ENCODE peak calls at places on chromosomes 16 and 17, in nine cellular contexts. X is testis, Y is AG10803, E is foreskin fibroblast, A is GM12865, F is fibroblast of lung, L is tibial artery, D is A549, Z is hepatocyte. C is an unnamed sample.
A peak's percentile ranks its signal among the peaks of the same experiment; 100 is the strongest.

GRCh38 chr17:52148969-52149351 is 9.6 kb downstream of the CA10 start:
- DNase-seq in X (no peak), Y (no peak), E (no peak), A (no peak), F (no peak), L (no peak), D (no peak), Z (no peak), C (no peak)

GRCh38 chr17:8470447-8471047 is 34.9 kb downstream of the NDEL1 start:
- DNase-seq in X (peak; percentile 93), Y (no peak), E (no peak), A (no peak), F (no peak), L (no peak), D (no peak), Z (no peak), C (no peak)

GRCh38 chr17:40068129-40068581 is 5.4 kb downstream of the THRA start:
- DNase-seq in X (no peak), Y (no peak), E (peak; percentile 52), A (no peak), F (no peak), L (no peak), D (no peak), Z (no peak), C (no peak)

GRCh38 chr16:19005561-19006445 is 22.1 kb downstream of the TMC7 start:
- DNase-seq in X (no peak), Y (peak; percentile 10), E (peak; percentile 62), A (no peak), F (peak; percentile 6), L (peak; percentile 23), D (peak; percentile 76), Z (no peak), C (no peak)

GRCh38 chr16:10983175-10983558 is 38.8 kb downstream of the CLEC16A start:
- DNase-seq in X (no peak), Y (no peak), E (no peak), A (peak; percentile 38), F (no peak), L (no peak), D (no peak), Z (no peak), C (no peak)

GRCh38 chr17:71438631-71439146 is 682.1 kb upstream of the SOX9 start:
- DNase-seq in X (no peak), Y (peak; percentile 93), E (peak; percentile 95), A (no peak), F (peak; percentile 97), L (peak; percentile 18), D (peak; percentile 84), Z (peak; percentile 77), C (no peak)

GRCh38 chr17:68603027-68603426 is 1.9 kb upstream of the FAM20A start:
- DNase-seq in X (no peak), Y (no peak), E (no peak), A (no peak), F (no peak), L (peak; percentile 57), D (no peak), Z (no peak), C (no peak)

GRCh38 chr17:57424273-57424672 is 167.9 kb downstream of the MSI2 start:
- DNase-seq in X (no peak), Y (no peak), E (no peak), A (no peak), F (no peak), L (no peak), D (no peak), Z (no peak), C (no peak)

GRCh38 chr17:80137131-80137530 is 9.8 kb downstream of the EIF4A3 start:
- DNase-seq in X (no peak), Y (no peak), E (no peak), A (no peak), F (no peak), L (no peak), D (no peak), Z (no peak), C (no peak)

GRCh38 chr17:3959295-3959899 is 4.8 kb downstream of the ATP2A3 start:
- DNase-seq in X (no peak), Y (peak; percentile 9), E (peak; percentile 78), A (no peak), F (peak; percentile 76), L (no peak), D (peak; percentile 76), Z (peak; percentile 78), C (no peak)

GRCh38 chr17:42472709-42473521 is 14.2 kb downstream of the ATP6V0A1 start:
- DNase-seq in X (no peak), Y (peak; percentile 97), E (peak; percentile 91), A (no peak), F (peak; percentile 78), L (no peak), D (peak; percentile 45), Z (peak; percentile 16), C (no peak)

GRCh38 chr17:55089955-55090573 is 121.5 kb downstream of the STXBP4 start:
- DNase-seq in X (no peak), Y (no peak), E (peak; percentile 29), A (peak; percentile 90), F (peak; percentile 31), L (no peak), D (peak; percentile 64), Z (no peak), C (peak; percentile 36)

GRCh38 chr16:72908362-72908838 is 139.5 kb downstream of the ZFHX3 start:
- DNase-seq in X (no peak), Y (no peak), E (no peak), A (no peak), F (no peak), L (no peak), D (no peak), Z (no peak), C (no peak)

GRCh38 chr17:31404028-31404949 is 12.8 kb downstream of the RAB11FIP4 start:
- DNase-seq in X (no peak), Y (no peak), E (no peak), A (no peak), F (no peak), L (no peak), D (no peak), Z (no peak), C (peak; percentile 26)

GRCh38 chr16:11152205-11152604 is 103.8 kb downstream of the SOCS1 start:
- DNase-seq in X (no peak), Y (no peak), E (no peak), A (no peak), F (no peak), L (no peak), D (no peak), Z (no peak), C (no peak)

GRCh38 chr16:80931661-80931984 is 75.1 kb downstream of the CMC2 start:
- DNase-seq in X (no peak), Y (no peak), E (no peak), A (no peak), F (no peak), L (no peak), D (no peak), Z (no peak), C (no peak)

GRCh38 chr16:78024159-78024558 is 1.8 kb downstream of the CLEC3A start:
- DNase-seq in X (no peak), Y (no peak), E (no peak), A (no peak), F (no peak), L (no peak), D (no peak), Z (no peak), C (no peak)

GRCh38 chr16:81204794-81205680 is 33.5 kb upstream of the BCO1 start:
- DNase-seq in X (peak; percentile 29), Y (peak; percentile 61), E (peak; percentile 86), A (peak; percentile 53), F (peak; percentile 72), L (no peak), D (peak; percentile 61), Z (peak; percentile 80), C (peak; percentile 73)

GRCh38 chr17:11239379-11239970 is 1.5 kb upstream of the SHISA6 start:
- DNase-seq in X (peak; percentile 27), Y (no peak), E (no peak), A (no peak), F (no peak), L (no peak), D (no peak), Z (no peak), C (no peak)
- TF ChIP-seq CTCF in X (no peak), Y (no peak), E (no peak), A (no peak), F (no peak), L (no peak), D (no peak), Z (no peak), C (no peak)

DNA sequence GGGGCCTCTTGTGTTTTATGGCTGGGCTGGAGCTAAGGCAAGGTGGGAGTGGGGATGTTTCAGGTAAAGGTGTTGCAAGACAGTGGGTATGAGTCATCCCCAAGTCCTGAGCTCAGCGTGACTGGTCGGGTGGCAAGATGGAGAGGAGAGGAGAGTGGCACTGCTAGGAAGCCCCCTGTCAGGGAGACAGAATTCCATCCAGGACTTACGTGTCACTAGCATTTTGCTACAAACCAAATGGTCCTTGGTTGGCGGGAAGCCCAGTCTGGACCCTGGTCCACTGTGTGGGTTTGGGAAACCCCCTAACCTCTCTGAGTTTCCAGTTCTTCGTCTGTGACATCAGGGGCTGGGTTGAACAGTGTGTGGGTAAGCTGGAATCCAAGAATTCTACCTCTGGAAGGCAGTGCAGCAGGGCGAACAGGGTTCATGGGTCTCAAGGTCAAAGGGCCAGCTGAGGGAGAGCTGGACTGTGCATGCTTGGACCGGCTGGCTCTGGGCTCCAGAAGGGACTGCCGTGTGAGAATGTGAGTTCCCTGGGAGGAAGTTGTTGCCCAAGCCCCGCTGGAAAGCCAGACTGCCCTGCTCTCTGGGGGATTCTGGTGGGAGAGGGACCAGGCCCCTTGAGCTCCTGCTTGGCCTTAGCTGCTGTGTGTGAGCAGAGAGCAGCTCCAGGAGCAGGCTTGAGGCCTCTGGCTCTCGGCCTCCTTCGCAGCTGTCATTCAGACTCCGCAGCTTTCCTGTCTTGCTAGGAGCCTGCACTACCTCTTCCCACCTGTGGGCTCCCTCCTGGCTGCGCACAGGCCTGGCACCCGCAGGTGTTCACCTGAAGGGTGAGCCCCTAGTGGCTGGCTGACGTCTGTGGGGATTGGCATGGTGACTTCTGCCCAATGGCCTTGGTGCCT is 84.5 kb downstream of the NT5M start:
- DNase-seq in X (no peak), Y (no peak), E (no peak), A (peak; percentile 24), F (no peak), L (no peak), D (peak; percentile 76), Z (peak; percentile 66), C (no peak)
- TF ChIP-seq CTCF in X (no peak), Y (no peak), E (no peak), A (peak; percentile 22), F (no peak), L (no peak), D (peak; percentile 18), Z (peak; percentile 38), C (no peak)

GRCh38 chr16:49348408-49349176 is 25.0 kb upstream of the C16orf78 start:
- DNase-seq in X (no peak), Y (no peak), E (no peak), A (peak; percentile 21), F (no peak), L (no peak), D (peak; percentile 13), Z (no peak), C (no peak)
- TF ChIP-seq CTCF in X (no peak), Y (peak; percentile 1), E (no peak), A (peak; percentile 3), F (no peak), L (no peak), D (no peak), Z (no peak), C (no peak)

GRCh38 chr16:67525176-67525860 is 3.3 kb upstream of the RIPOR1 start:
- DNase-seq in X (no peak), Y (peak; percentile 41), E (peak; percentile 60), A (no peak), F (no peak), L (no peak), D (no peak), Z (no peak), C (no peak)
- TF ChIP-seq CTCF in X (no peak), Y (peak; percentile 35), E (no peak), A (no peak), F (peak; percentile 13), L (no peak), D (no peak), Z (no peak), C (no peak)

C was measured in GM13976.